ENCODE peak calls at places on chromosomes 7 and 10, in six cellular contexts. One of them, this sample, is unnamed.

GRCh38 chr7:130877676-130878305 is 143.8 kb upstream of the KLF14 start:
- DNase-seq in choroid plexus epithelial cell: no peak
- DNase-seq in A549: no peak
- DNase-seq in activated B cell treated with CpG ODN at 0.5 μM for 24 hours: no peak
- DNase-seq in astrocyte of the spinal cord: no peak
- DNase-seq in GM13976: no peak
- DNase-seq in this sample: no peak

GRCh38 chr7:39952378-39952777 is 2.3 kb downstream of the CDK13 start:
- DNase-seq in A549: no peak
- DNase-seq in GM13976: no peak
- DNase-seq in activated B cell treated with CpG ODN at 0.5 μM for 24 hours: no peak
- DNase-seq in astrocyte of the spinal cord: peak
- DNase-seq in choroid plexus epithelial cell: peak
- DNase-seq in this sample: no peak

GRCh38 chr7:149772236-149772820 is 1.1 kb downstream of the ZNF467 start:
- DNase-seq in GM13976: no peak
- DNase-seq in astrocyte of the spinal cord: no peak
- DNase-seq in A549: no peak
- DNase-seq in choroid plexus epithelial cell: no peak
- DNase-seq in activated B cell treated with CpG ODN at 0.5 μM for 24 hours: no peak
- DNase-seq in this sample: no peak

GRCh38 chr7:45122975-45123860 is 11.7 kb upstream of the TBRG4 start:
- DNase-seq in GM13976: no peak
- DNase-seq in A549: no peak
- DNase-seq in activated B cell treated with CpG ODN at 0.5 μM for 24 hours: no peak
- DNase-seq in choroid plexus epithelial cell: no peak
- DNase-seq in astrocyte of the spinal cord: no peak
- DNase-seq in this sample: no peak

GRCh38 chr7:106218546-106218945 is 66.2 kb downstream of the NAMPT start:
- DNase-seq in astrocyte of the spinal cord: peak
- DNase-seq in activated B cell treated with CpG ODN at 0.5 μM for 24 hours: no peak
- DNase-seq in A549: no peak
- DNase-seq in GM13976: no peak
- DNase-seq in choroid plexus epithelial cell: peak
- DNase-seq in this sample: no peak

GRCh38 chr7:21942955-21943354 is 2.7 kb downstream of the CDCA7L start:
- DNase-seq in A549: no peak
- DNase-seq in GM13976: no peak
- DNase-seq in activated B cell treated with CpG ODN at 0.5 μM for 24 hours: no peak
- DNase-seq in choroid plexus epithelial cell: peak
- DNase-seq in astrocyte of the spinal cord: no peak
- DNase-seq in this sample: no peak

GRCh38 chr7:1156782-1157535 is 3.0 kb downstream of the ZFAND2A start:
- DNase-seq in activated B cell treated with CpG ODN at 0.5 μM for 24 hours: no peak
- DNase-seq in A549: peak
- DNase-seq in astrocyte of the spinal cord: peak
- DNase-seq in choroid plexus epithelial cell: peak
- DNase-seq in GM13976: no peak
- DNase-seq in this sample: no peak

GRCh38 chr10:97422921-97423420 is 3.0 kb upstream of the PGAM1 start:
- DNase-seq in A549: no peak
- DNase-seq in choroid plexus epithelial cell: peak
- DNase-seq in activated B cell treated with CpG ODN at 0.5 μM for 24 hours: no peak
- DNase-seq in astrocyte of the spinal cord: peak
- DNase-seq in GM13976: no peak
- DNase-seq in this sample: no peak

GRCh38 chr10:19892677-19893076 is 76.4 kb downstream of the PLXDC2 start:
- DNase-seq in choroid plexus epithelial cell: no peak
- DNase-seq in A549: no peak
- DNase-seq in activated B cell treated with CpG ODN at 0.5 μM for 24 hours: no peak
- DNase-seq in astrocyte of the spinal cord: no peak
- DNase-seq in GM13976: no peak
- DNase-seq in this sample: no peak

GRCh38 chr7:101121996-101122932 is 4.6 kb upstream of the SERPINE1 start:
- DNase-seq in A549: peak
- DNase-seq in GM13976: peak
- DNase-seq in choroid plexus epithelial cell: peak
- DNase-seq in activated B cell treated with CpG ODN at 0.5 μM for 24 hours: no peak
- DNase-seq in astrocyte of the spinal cord: peak
- DNase-seq in this sample: no peak

GRCh38 chr7:77703220-77703472 is 6.9 kb downstream of the RSBN1L start:
- DNase-seq in astrocyte of the spinal cord: no peak
- DNase-seq in A549: no peak
- DNase-seq in activated B cell treated with CpG ODN at 0.5 μM for 24 hours: no peak
- DNase-seq in choroid plexus epithelial cell: no peak
- DNase-seq in GM13976: no peak
- DNase-seq in this sample: no peak

GRCh38 chr10:33820531-33820930 is 486.1 kb upstream of the NRP1 start:
- DNase-seq in activated B cell treated with CpG ODN at 0.5 μM for 24 hours: no peak
- DNase-seq in GM13976: no peak
- DNase-seq in A549: no peak
- DNase-seq in choroid plexus epithelial cell: no peak
- DNase-seq in astrocyte of the spinal cord: no peak
- DNase-seq in this sample: no peak

GRCh38 chr7:25519962-25520562 is 291.8 kb upstream of the NPVF start:
- DNase-seq in A549: no peak
- DNase-seq in choroid plexus epithelial cell: no peak
- DNase-seq in activated B cell treated with CpG ODN at 0.5 μM for 24 hours: no peak
- DNase-seq in astrocyte of the spinal cord: no peak
- DNase-seq in GM13976: no peak
- DNase-seq in this sample: no peak

GRCh38 chr10:60135020-60135419 is 228.7 kb upstream of the CCDC6 start:
- DNase-seq in A549: no peak
- DNase-seq in astrocyte of the spinal cord: no peak
- DNase-seq in activated B cell treated with CpG ODN at 0.5 μM for 24 hours: no peak
- DNase-seq in choroid plexus epithelial cell: no peak
- DNase-seq in GM13976: no peak
- DNase-seq in this sample: no peak

GRCh38 chr7:727104-727805 is at the start of gene PRKAR1B:
- DNase-seq in activated B cell treated with CpG ODN at 0.5 μM for 24 hours: peak
- DNase-seq in GM13976: peak
- DNase-seq in choroid plexus epithelial cell: peak
- DNase-seq in A549: peak
- DNase-seq in astrocyte of the spinal cord: no peak
- DNase-seq in this sample: no peak

GRCh38 chr10:111840546-111840945 is 343.0 kb downstream of the GPAM start:
- DNase-seq in astrocyte of the spinal cord: no peak
- DNase-seq in A549: no peak
- DNase-seq in choroid plexus epithelial cell: no peak
- DNase-seq in GM13976: no peak
- DNase-seq in activated B cell treated with CpG ODN at 0.5 μM for 24 hours: no peak
- DNase-seq in this sample: no peak

GRCh38 chr7:134845461-134845860 is 66.0 kb downstream of the CALD1 start:
- DNase-seq in activated B cell treated with CpG ODN at 0.5 μM for 24 hours: no peak
- DNase-seq in choroid plexus epithelial cell: no peak
- DNase-seq in GM13976: peak
- DNase-seq in A549: peak
- DNase-seq in astrocyte of the spinal cord: no peak
- DNase-seq in this sample: no peak
- TF ChIP-seq CTCF in activated B cell treated with CpG ODN at 0.5 μM for 24 hours: no peak
- TF ChIP-seq CTCF in choroid plexus epithelial cell: peak
- TF ChIP-seq CTCF in GM13976: no peak
- TF ChIP-seq CTCF in A549: no peak
- TF ChIP-seq CTCF in astrocyte of the spinal cord: peak
- TF ChIP-seq CTCF in this sample: no peak

DNA sequence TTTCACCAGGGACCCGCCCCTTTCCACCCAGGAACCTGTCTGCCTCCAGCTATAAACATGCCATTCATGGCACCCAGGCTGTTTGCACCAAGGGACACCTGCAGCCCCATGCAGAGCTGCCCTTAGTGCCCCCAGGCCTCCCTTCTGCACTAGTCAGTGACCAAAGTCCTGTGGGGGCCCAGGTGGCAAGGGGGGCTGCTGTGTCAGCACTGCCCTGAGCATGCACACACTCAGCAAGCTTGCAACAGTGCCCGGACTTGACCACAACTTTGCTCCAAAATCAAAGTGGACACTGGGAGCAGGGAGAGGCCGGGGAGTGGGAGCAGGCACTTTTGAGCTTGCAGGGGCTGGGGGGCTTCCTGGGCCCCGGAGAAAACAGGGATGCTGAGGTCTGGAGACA is 192.9 kb upstream of the MBL2 start:
- DNase-seq in astrocyte of the spinal cord: no peak
- DNase-seq in choroid plexus epithelial cell: no peak
- DNase-seq in A549: no peak
- DNase-seq in activated B cell treated with CpG ODN at 0.5 μM for 24 hours: no peak
- DNase-seq in GM13976: no peak
- DNase-seq in this sample: no peak
- TF ChIP-seq CTCF in astrocyte of the spinal cord: no peak
- TF ChIP-seq CTCF in choroid plexus epithelial cell: no peak
- TF ChIP-seq CTCF in A549: no peak
- TF ChIP-seq CTCF in activated B cell treated with CpG ODN at 0.5 μM for 24 hours: no peak
- TF ChIP-seq CTCF in GM13976: no peak
- TF ChIP-seq CTCF in this sample: no peak

DNA sequence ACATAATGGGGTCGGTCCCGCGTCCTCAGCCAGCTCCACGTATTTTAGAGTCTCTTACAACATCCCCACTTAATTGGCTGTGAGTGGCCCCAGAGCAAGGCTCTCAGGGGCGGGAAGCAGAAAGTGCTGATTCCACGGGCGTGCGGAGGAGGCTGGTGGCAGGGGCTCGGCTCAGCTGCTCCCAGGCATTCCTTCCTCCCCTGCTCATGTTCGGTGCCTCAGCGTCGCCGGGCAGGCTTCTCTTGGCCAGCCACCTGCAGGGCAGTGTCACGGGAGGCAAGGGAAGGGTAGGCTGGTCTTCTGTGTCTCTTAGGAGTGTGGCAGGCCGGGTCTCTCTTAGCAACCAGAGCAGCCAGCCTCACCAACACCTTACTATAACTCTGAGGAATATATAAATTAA is 33.8 kb downstream of the IL15RA start:
- DNase-seq in astrocyte of the spinal cord: peak
- DNase-seq in choroid plexus epithelial cell: no peak
- DNase-seq in GM13976: no peak
- DNase-seq in A549: no peak
- DNase-seq in activated B cell treated with CpG ODN at 0.5 μM for 24 hours: no peak
- DNase-seq in this sample: no peak
- TF ChIP-seq CTCF in astrocyte of the spinal cord: no peak
- TF ChIP-seq CTCF in choroid plexus epithelial cell: no peak
- TF ChIP-seq CTCF in GM13976: no peak
- TF ChIP-seq CTCF in A549: no peak
- TF ChIP-seq CTCF in activated B cell treated with CpG ODN at 0.5 μM for 24 hours: no peak
- TF ChIP-seq CTCF in this sample: no peak

GRCh38 chr10:71548494-71548846 is 151.8 kb downstream of the CDH23 start:
- DNase-seq in choroid plexus epithelial cell: peak
- DNase-seq in GM13976: peak
- DNase-seq in astrocyte of the spinal cord: peak
- DNase-seq in A549: peak
- DNase-seq in activated B cell treated with CpG ODN at 0.5 μM for 24 hours: no peak
- DNase-seq in this sample: no peak
- TF ChIP-seq CTCF in choroid plexus epithelial cell: peak
- TF ChIP-seq CTCF in GM13976: no peak
- TF ChIP-seq CTCF in astrocyte of the spinal cord: peak
- TF ChIP-seq CTCF in A549: peak
- TF ChIP-seq CTCF in activated B cell treated with CpG ODN at 0.5 μM for 24 hours: no peak
- TF ChIP-seq CTCF in this sample: no peak

DNA sequence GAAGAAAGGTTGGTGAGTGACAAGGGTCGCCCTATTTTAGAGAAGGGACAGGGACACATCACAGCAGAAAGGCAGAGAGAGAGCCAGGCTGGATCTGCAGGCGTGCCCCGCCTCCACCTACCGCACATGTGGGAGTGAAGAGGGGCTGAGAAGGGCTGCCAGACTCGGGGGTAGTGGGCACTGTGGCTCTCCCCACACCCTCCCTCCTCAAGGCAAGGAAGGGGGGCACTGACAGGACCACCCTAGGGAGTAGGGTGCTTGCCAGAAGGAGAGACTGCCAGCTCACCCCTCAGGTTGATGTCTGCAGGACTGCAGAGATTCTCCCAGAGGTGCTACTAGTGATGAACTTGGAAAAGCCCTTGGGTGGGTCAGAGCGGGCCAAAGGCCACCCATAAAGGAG is 62.8 kb upstream of the ZRANB1 start:
- DNase-seq in GM13976: no peak
- DNase-seq in A549: no peak
- DNase-seq in choroid plexus epithelial cell: no peak
- DNase-seq in activated B cell treated with CpG ODN at 0.5 μM for 24 hours: no peak
- DNase-seq in astrocyte of the spinal cord: no peak
- DNase-seq in this sample: no peak
- TF ChIP-seq CTCF in GM13976: no peak
- TF ChIP-seq CTCF in A549: no peak
- TF ChIP-seq CTCF in choroid plexus epithelial cell: no peak
- TF ChIP-seq CTCF in activated B cell treated with CpG ODN at 0.5 μM for 24 hours: no peak
- TF ChIP-seq CTCF in astrocyte of the spinal cord: no peak
- TF ChIP-seq CTCF in this sample: no peak

GRCh38 chr10:104622598-104623209 is 18.4 kb upstream of the SORCS3 start:
- DNase-seq in activated B cell treated with CpG ODN at 0.5 μM for 24 hours: no peak
- DNase-seq in choroid plexus epithelial cell: peak
- DNase-seq in A549: peak
- DNase-seq in astrocyte of the spinal cord: peak
- DNase-seq in GM13976: no peak
- DNase-seq in this sample: no peak
- TF ChIP-seq CTCF in activated B cell treated with CpG ODN at 0.5 μM for 24 hours: no peak
- TF ChIP-seq CTCF in choroid plexus epithelial cell: peak
- TF ChIP-seq CTCF in A549: peak
- TF ChIP-seq CTCF in astrocyte of the spinal cord: peak
- TF ChIP-seq CTCF in GM13976: no peak
- TF ChIP-seq CTCF in this sample: no peak

GRCh38 chr7:9091282-9091681 is 657.9 kb downstream of the NXPH1 start:
- DNase-seq in GM13976: no peak
- DNase-seq in A549: no peak
- DNase-seq in choroid plexus epithelial cell: no peak
- DNase-seq in activated B cell treated with CpG ODN at 0.5 μM for 24 hours: no peak
- DNase-seq in astrocyte of the spinal cord: no peak
- DNase-seq in this sample: no peak
- TF ChIP-seq CTCF in GM13976: no peak
- TF ChIP-seq CTCF in A549: no peak
- TF ChIP-seq CTCF in choroid plexus epithelial cell: no peak
- TF ChIP-seq CTCF in activated B cell treated with CpG ODN at 0.5 μM for 24 hours: no peak
- TF ChIP-seq CTCF in astrocyte of the spinal cord: no peak
- TF ChIP-seq CTCF in this sample: no peak